ENCODE peak calls at places on chromosomes 3 and 15, in six cellular contexts. One of them, this sample, is unnamed.

GRCh38 chr3:4880850-4881249 is 98.4 kb upstream of the BHLHE40 start:
- DNase-seq in BJ: no peak
- DNase-seq in fibroblast of mammary gland: no peak
- DNase-seq in foreskin fibroblast: no peak
- DNase-seq in GM20000: no peak
- DNase-seq in lower leg skin: no peak
- DNase-seq in this sample: no peak

GRCh38 chr3:148190441-148190990 is 507.2 kb upstream of the AGTR1 start:
- DNase-seq in foreskin fibroblast: no peak
- DNase-seq in BJ: no peak
- DNase-seq in fibroblast of mammary gland: no peak
- DNase-seq in lower leg skin: no peak
- DNase-seq in GM20000: no peak
- DNase-seq in this sample: no peak

GRCh38 chr15:59401810-59402569 is 29.3 kb upstream of the MYO1E start:
- DNase-seq in fibroblast of mammary gland: no peak
- DNase-seq in lower leg skin: no peak
- DNase-seq in foreskin fibroblast: no peak
- DNase-seq in BJ: no peak
- DNase-seq in GM20000: no peak
- DNase-seq in this sample: no peak

GRCh38 chr15:85407421-85408269 is 27.2 kb downstream of the AKAP13 start:
- DNase-seq in fibroblast of mammary gland: peak
- DNase-seq in lower leg skin: no peak
- DNase-seq in BJ: no peak
- DNase-seq in foreskin fibroblast: peak
- DNase-seq in GM20000: no peak
- DNase-seq in this sample: no peak

GRCh38 chr3:51977449-51978142 is 2.7 kb downstream of the ABHD14A start:
- DNase-seq in BJ: no peak
- DNase-seq in GM20000: no peak
- DNase-seq in lower leg skin: peak
- DNase-seq in fibroblast of mammary gland: no peak
- DNase-seq in foreskin fibroblast: no peak
- DNase-seq in this sample: no peak

GRCh38 chr3:118987466-118987865 is 47.2 kb downstream of the IGSF11 start:
- DNase-seq in BJ: no peak
- DNase-seq in lower leg skin: no peak
- DNase-seq in foreskin fibroblast: no peak
- DNase-seq in fibroblast of mammary gland: peak
- DNase-seq in GM20000: no peak
- DNase-seq in this sample: no peak

GRCh38 chr3:154745925-154746324 is 315.9 kb upstream of the GPR149 start:
- DNase-seq in fibroblast of mammary gland: no peak
- DNase-seq in lower leg skin: no peak
- DNase-seq in BJ: no peak
- DNase-seq in GM20000: no peak
- DNase-seq in foreskin fibroblast: no peak
- DNase-seq in this sample: no peak

GRCh38 chr3:42130329-42131070 is 39.3 kb downstream of the TRAK1 start:
- DNase-seq in GM20000: no peak
- DNase-seq in fibroblast of mammary gland: no peak
- DNase-seq in lower leg skin: no peak
- DNase-seq in foreskin fibroblast: no peak
- DNase-seq in BJ: no peak
- DNase-seq in this sample: no peak

GRCh38 chr15:35481992-35482391 is 64.0 kb downstream of the DPH6 start:
- DNase-seq in foreskin fibroblast: peak
- DNase-seq in GM20000: no peak
- DNase-seq in lower leg skin: no peak
- DNase-seq in fibroblast of mammary gland: peak
- DNase-seq in BJ: peak
- DNase-seq in this sample: no peak

GRCh38 chr3:52895416-52895815 is 1.9 kb downstream of the STIMATE start:
- DNase-seq in BJ: no peak
- DNase-seq in fibroblast of mammary gland: no peak
- DNase-seq in foreskin fibroblast: no peak
- DNase-seq in GM20000: no peak
- DNase-seq in lower leg skin: no peak
- DNase-seq in this sample: no peak

GRCh38 chr3:105747056-105747455 is 121.8 kb downstream of the CBLB start:
- DNase-seq in GM20000: no peak
- DNase-seq in lower leg skin: no peak
- DNase-seq in foreskin fibroblast: peak
- DNase-seq in BJ: peak
- DNase-seq in fibroblast of mammary gland: peak
- DNase-seq in this sample: no peak

GRCh38 chr15:62570405-62570783 is 405.3 kb upstream of the C2CD4B start:
- DNase-seq in GM20000: no peak
- DNase-seq in BJ: no peak
- DNase-seq in fibroblast of mammary gland: no peak
- DNase-seq in lower leg skin: no peak
- DNase-seq in foreskin fibroblast: no peak
- DNase-seq in this sample: no peak

GRCh38 chr3:170307998-170308398 is 49.5 kb upstream of the SKIL start:
- DNase-seq in fibroblast of mammary gland: peak
- DNase-seq in GM20000: no peak
- DNase-seq in foreskin fibroblast: peak
- DNase-seq in lower leg skin: no peak
- DNase-seq in BJ: no peak
- DNase-seq in this sample: no peak

GRCh38 chr3:132285620-132285945 is 31.6 kb upstream of the ACP3 start:
- DNase-seq in GM20000: no peak
- DNase-seq in fibroblast of mammary gland: no peak
- DNase-seq in foreskin fibroblast: no peak
- DNase-seq in BJ: no peak
- DNase-seq in lower leg skin: no peak
- DNase-seq in this sample: no peak

GRCh38 chr3:151460774-151461450 is at the start of gene IGSF10:
- DNase-seq in foreskin fibroblast: no peak
- DNase-seq in fibroblast of mammary gland: no peak
- DNase-seq in GM20000: no peak
- DNase-seq in BJ: no peak
- DNase-seq in lower leg skin: no peak
- DNase-seq in this sample: no peak

GRCh38 chr3:57803647-57804081 is 47.6 kb downstream of the SLMAP start:
- DNase-seq in lower leg skin: no peak
- DNase-seq in fibroblast of mammary gland: peak
- DNase-seq in GM20000: no peak
- DNase-seq in foreskin fibroblast: peak
- DNase-seq in BJ: peak
- DNase-seq in this sample: no peak

GRCh38 chr3:95797081-95797480 is 1017.3 kb upstream of the EPHA6 start:
- DNase-seq in GM20000: no peak
- DNase-seq in foreskin fibroblast: no peak
- DNase-seq in BJ: no peak
- DNase-seq in fibroblast of mammary gland: no peak
- DNase-seq in lower leg skin: no peak
- DNase-seq in this sample: no peak

GRCh38 chr15:64017082-64017588 is 29.1 kb downstream of the DAPK2 start:
- DNase-seq in lower leg skin: no peak
- DNase-seq in GM20000: no peak
- DNase-seq in BJ: no peak
- DNase-seq in foreskin fibroblast: peak
- DNase-seq in fibroblast of mammary gland: peak
- DNase-seq in this sample: no peak

GRCh38 chr15:69637818-69638217 is 185.2 kb downstream of the RPLP1 start:
- DNase-seq in foreskin fibroblast: no peak
- DNase-seq in fibroblast of mammary gland: no peak
- DNase-seq in BJ: no peak
- DNase-seq in GM20000: no peak
- DNase-seq in lower leg skin: no peak
- DNase-seq in this sample: no peak

GRCh38 chr3:10299679-10300078 is 6.9 kb upstream of the GHRL start:
- DNase-seq in GM20000: peak
- DNase-seq in lower leg skin: no peak
- DNase-seq in fibroblast of mammary gland: peak
- DNase-seq in foreskin fibroblast: peak
- DNase-seq in BJ: no peak
- DNase-seq in this sample: no peak

GRCh38 chr3:159855599-159856495 is 132.8 kb upstream of the IL12A start:
- DNase-seq in fibroblast of mammary gland: peak
- DNase-seq in lower leg skin: no peak
- DNase-seq in GM20000: no peak
- DNase-seq in foreskin fibroblast: no peak
- DNase-seq in BJ: no peak
- DNase-seq in this sample: no peak

GRCh38 chr15:38127306-38127731 is 125.3 kb upstream of the SPRED1 start:
- DNase-seq in GM20000: no peak
- DNase-seq in lower leg skin: no peak
- DNase-seq in BJ: no peak
- DNase-seq in foreskin fibroblast: peak
- DNase-seq in fibroblast of mammary gland: no peak
- DNase-seq in this sample: no peak

GRCh38 chr3:8001712-8002111 is 499.9 kb upstream of the LMCD1 start:
- DNase-seq in BJ: no peak
- DNase-seq in foreskin fibroblast: no peak
- DNase-seq in lower leg skin: no peak
- DNase-seq in fibroblast of mammary gland: no peak
- DNase-seq in GM20000: no peak
- DNase-seq in this sample: no peak

GRCh38 chr15:71730277-71731144 is 79.8 kb upstream of the NR2E3 start:
- DNase-seq in foreskin fibroblast: peak
- DNase-seq in BJ: no peak
- DNase-seq in lower leg skin: no peak
- DNase-seq in GM20000: peak
- DNase-seq in fibroblast of mammary gland: peak
- DNase-seq in this sample: no peak

GRCh38 chr3:8238434-8238833 is 263.2 kb upstream of the LMCD1 start:
- DNase-seq in foreskin fibroblast: no peak
- DNase-seq in fibroblast of mammary gland: no peak
- DNase-seq in GM20000: no peak
- DNase-seq in lower leg skin: no peak
- DNase-seq in BJ: no peak
- DNase-seq in this sample: no peak

GRCh38 chr3:61090770-61091169 is 160.5 kb downstream of the FHIT start:
- DNase-seq in foreskin fibroblast: no peak
- DNase-seq in fibroblast of mammary gland: no peak
- DNase-seq in GM20000: no peak
- DNase-seq in BJ: no peak
- DNase-seq in lower leg skin: no peak
- DNase-seq in this sample: no peak

GRCh38 chr15:70114226-70114625 is 16.5 kb upstream of the TLE3 start:
- DNase-seq in lower leg skin: no peak
- DNase-seq in BJ: no peak
- DNase-seq in fibroblast of mammary gland: no peak
- DNase-seq in GM20000: no peak
- DNase-seq in foreskin fibroblast: no peak
- DNase-seq in this sample: no peak

GRCh38 chr3:123339302-123339701 is 109.6 kb downstream of the ADCY5 start:
- DNase-seq in fibroblast of mammary gland: no peak
- DNase-seq in BJ: no peak
- DNase-seq in lower leg skin: no peak
- DNase-seq in foreskin fibroblast: no peak
- DNase-seq in GM20000: no peak
- DNase-seq in this sample: no peak

GRCh38 chr15:82540055-82540983 is at the start of gene RPS17:
- DNase-seq in BJ: peak
- DNase-seq in GM20000: peak
- DNase-seq in fibroblast of mammary gland: peak
- DNase-seq in foreskin fibroblast: peak
- DNase-seq in lower leg skin: peak
- DNase-seq in this sample: peak

GRCh38 chr15:40891810-40892448 is 2.3 kb upstream of the VPS18 start:
- DNase-seq in BJ: no peak
- DNase-seq in lower leg skin: no peak
- DNase-seq in foreskin fibroblast: no peak
- DNase-seq in GM20000: no peak
- DNase-seq in fibroblast of mammary gland: peak
- DNase-seq in this sample: no peak

GRCh38 chr15:39472661-39473657 is 107.9 kb upstream of the THBS1 start:
- DNase-seq in BJ: peak
- DNase-seq in GM20000: no peak
- DNase-seq in foreskin fibroblast: peak
- DNase-seq in fibroblast of mammary gland: peak
- DNase-seq in lower leg skin: peak
- DNase-seq in this sample: no peak

GRCh38 chr3:79245295-79246138 is 522.3 kb downstream of the ROBO1 start:
- DNase-seq in BJ: no peak
- DNase-seq in fibroblast of mammary gland: peak
- DNase-seq in lower leg skin: no peak
- DNase-seq in GM20000: no peak
- DNase-seq in foreskin fibroblast: no peak
- DNase-seq in this sample: no peak

GRCh38 chr3:120572027-120572426 is 24.1 kb upstream of the NDUFB4 start:
- DNase-seq in fibroblast of mammary gland: no peak
- DNase-seq in foreskin fibroblast: no peak
- DNase-seq in lower leg skin: no peak
- DNase-seq in BJ: no peak
- DNase-seq in GM20000: no peak
- DNase-seq in this sample: no peak

GRCh38 chr15:83651541-83651940 is 2.4 kb upstream of the ADAMTSL3 start:
- DNase-seq in BJ: no peak
- DNase-seq in GM20000: no peak
- DNase-seq in fibroblast of mammary gland: no peak
- DNase-seq in lower leg skin: no peak
- DNase-seq in foreskin fibroblast: no peak
- DNase-seq in this sample: no peak
- TF ChIP-seq CTCF in BJ: no peak
- TF ChIP-seq CTCF in GM20000: no peak
- TF ChIP-seq CTCF in fibroblast of mammary gland: no peak
- TF ChIP-seq CTCF in lower leg skin: no peak
- TF ChIP-seq CTCF in foreskin fibroblast: no peak
- TF ChIP-seq CTCF in this sample: no peak

GRCh38 chr3:13518516-13519351 is 30.2 kb upstream of the FBLN2 start:
- DNase-seq in lower leg skin: peak
- DNase-seq in GM20000: no peak
- DNase-seq in BJ: no peak
- DNase-seq in foreskin fibroblast: no peak
- DNase-seq in fibroblast of mammary gland: no peak
- DNase-seq in this sample: no peak
- TF ChIP-seq CTCF in lower leg skin: no peak
- TF ChIP-seq CTCF in GM20000: no peak
- TF ChIP-seq CTCF in BJ: no peak
- TF ChIP-seq CTCF in foreskin fibroblast: no peak
- TF ChIP-seq CTCF in fibroblast of mammary gland: no peak
- TF ChIP-seq CTCF in this sample: no peak

GRCh38 chr3:195467641-195468390 is 25.0 kb upstream of the ACAP2 start:
- DNase-seq in lower leg skin: peak
- DNase-seq in GM20000: no peak
- DNase-seq in foreskin fibroblast: no peak
- DNase-seq in BJ: peak
- DNase-seq in fibroblast of mammary gland: peak
- DNase-seq in this sample: no peak
- TF ChIP-seq CTCF in lower leg skin: no peak
- TF ChIP-seq CTCF in GM20000: no peak
- TF ChIP-seq CTCF in foreskin fibroblast: no peak
- TF ChIP-seq CTCF in BJ: no peak
- TF ChIP-seq CTCF in fibroblast of mammary gland: no peak
- TF ChIP-seq CTCF in this sample: no peak

DNA sequence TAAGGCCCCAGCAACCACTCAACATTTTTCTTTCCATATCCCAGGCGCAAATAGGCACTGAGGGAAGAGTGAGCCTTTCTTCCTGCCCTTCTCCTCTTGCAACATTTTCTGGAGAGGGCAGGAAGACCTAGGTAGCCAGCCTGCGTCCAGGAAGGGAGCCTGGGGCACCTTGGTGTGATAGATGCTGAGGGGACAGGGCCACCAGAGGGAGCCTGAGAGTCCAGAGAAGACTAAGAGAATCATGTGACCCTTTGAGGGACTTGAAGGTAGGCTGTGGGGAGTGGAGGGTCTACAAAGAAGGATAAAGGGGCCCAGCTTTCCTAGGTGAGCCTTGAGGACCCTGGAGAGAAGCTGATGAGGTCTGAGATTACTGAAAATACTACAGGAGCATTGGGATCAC is 346.6 kb downstream of the CNTN6 start:
- DNase-seq in fibroblast of mammary gland: no peak
- DNase-seq in lower leg skin: no peak
- DNase-seq in GM20000: no peak
- DNase-seq in foreskin fibroblast: no peak
- DNase-seq in BJ: no peak
- DNase-seq in this sample: no peak
- TF ChIP-seq CTCF in fibroblast of mammary gland: no peak
- TF ChIP-seq CTCF in lower leg skin: no peak
- TF ChIP-seq CTCF in GM20000: no peak
- TF ChIP-seq CTCF in foreskin fibroblast: no peak
- TF ChIP-seq CTCF in BJ: no peak
- TF ChIP-seq CTCF in this sample: peak